ENCODE peak calls at places on chromosomes 5 and 9, in five cellular contexts. One of them, this sample, is unnamed.
A peak's percentile ranks its signal among the peaks of the same experiment; 100 is the strongest.

GRCh38 chr9:32345243-32345642 is 39.2 kb upstream of the ACO1 start:
- DNase-seq in MM.1S: no peak
- DNase-seq in PC-3: no peak
- DNase-seq in IMR-90: no peak
- DNase-seq in CD8-positive, alpha-beta T cell: no peak
- DNase-seq in this sample: no peak

GRCh38 chr9:84669293-84670105 is at the start of gene NTRK2:
- DNase-seq in MM.1S: peak; percentile 75
- DNase-seq in PC-3: no peak
- DNase-seq in IMR-90: peak; percentile 2
- DNase-seq in CD8-positive, alpha-beta T cell: no peak
- DNase-seq in this sample: peak; percentile 23

GRCh38 chr5:153584131-153584530 is 93.7 kb downstream of the GRIA1 start:
- DNase-seq in MM.1S: no peak
- DNase-seq in PC-3: no peak
- DNase-seq in IMR-90: no peak
- DNase-seq in CD8-positive, alpha-beta T cell: no peak
- DNase-seq in this sample: no peak

GRCh38 chr5:154189256-154189818 is 1.2 kb upstream of the GALNT10 start:
- DNase-seq in MM.1S: peak; percentile 49
- DNase-seq in PC-3: no peak
- DNase-seq in IMR-90: no peak
- DNase-seq in CD8-positive, alpha-beta T cell: no peak
- DNase-seq in this sample: no peak

GRCh38 chr5:140785905-140786686 is at the start of gene PCDHA1:
- DNase-seq in MM.1S: no peak
- DNase-seq in PC-3: no peak
- DNase-seq in IMR-90: no peak
- DNase-seq in CD8-positive, alpha-beta T cell: no peak
- DNase-seq in this sample: no peak

GRCh38 chr9:5455181-5455580 is 4.8 kb downstream of the CD274 start:
- DNase-seq in MM.1S: no peak
- DNase-seq in PC-3: peak; percentile 83
- DNase-seq in IMR-90: peak; percentile 83
- DNase-seq in CD8-positive, alpha-beta T cell: no peak
- DNase-seq in this sample: no peak

GRCh38 chr9:121354141-121354540 is 15.9 kb downstream of the STOM start:
- DNase-seq in MM.1S: no peak
- DNase-seq in PC-3: no peak
- DNase-seq in IMR-90: no peak
- DNase-seq in CD8-positive, alpha-beta T cell: no peak
- DNase-seq in this sample: no peak

GRCh38 chr9:19493174-19493811 is 84.5 kb downstream of the ACER2 start:
- DNase-seq in MM.1S: peak; percentile 19
- DNase-seq in PC-3: peak; percentile 69
- DNase-seq in IMR-90: peak; percentile 78
- DNase-seq in CD8-positive, alpha-beta T cell: peak; percentile 10
- DNase-seq in this sample: peak; percentile 63

GRCh38 chr9:98378206-98379193 is 123.1 kb upstream of the TBC1D2 start:
- DNase-seq in MM.1S: no peak
- DNase-seq in PC-3: no peak
- DNase-seq in IMR-90: peak; percentile 33
- DNase-seq in CD8-positive, alpha-beta T cell: no peak
- DNase-seq in this sample: no peak

GRCh38 chr9:127921592-127922120 is 4.8 kb upstream of the ST6GALNAC4 start:
- DNase-seq in MM.1S: peak; percentile 63
- DNase-seq in PC-3: peak; percentile 62
- DNase-seq in IMR-90: no peak
- DNase-seq in CD8-positive, alpha-beta T cell: peak; percentile 82
- DNase-seq in this sample: peak; percentile 54

GRCh38 chr5:73437126-73438047 is 11.2 kb downstream of the FOXD1 start:
- DNase-seq in MM.1S: peak; percentile 43
- DNase-seq in PC-3: peak; percentile 80
- DNase-seq in IMR-90: peak; percentile 67
- DNase-seq in CD8-positive, alpha-beta T cell: no peak
- DNase-seq in this sample: peak; percentile 78

GRCh38 chr5:66854429-66854828 is 258.2 kb downstream of the MAST4 start:
- DNase-seq in MM.1S: no peak
- DNase-seq in PC-3: no peak
- DNase-seq in IMR-90: no peak
- DNase-seq in CD8-positive, alpha-beta T cell: no peak
- DNase-seq in this sample: no peak

GRCh38 chr5:1744393-1745189 is 55.0 kb downstream of the MRPL36 start:
- DNase-seq in MM.1S: no peak
- DNase-seq in PC-3: no peak
- DNase-seq in IMR-90: no peak
- DNase-seq in CD8-positive, alpha-beta T cell: no peak
- DNase-seq in this sample: no peak

GRCh38 chr9:109846781-109847180 is 66.8 kb downstream of the PALM2AKAP2 start:
- DNase-seq in MM.1S: no peak
- DNase-seq in PC-3: no peak
- DNase-seq in IMR-90: no peak
- DNase-seq in CD8-positive, alpha-beta T cell: no peak
- DNase-seq in this sample: no peak

GRCh38 chr5:18195910-18196309 is 561.6 kb downstream of the TAF11L14 start:
- DNase-seq in MM.1S: no peak
- DNase-seq in PC-3: peak; percentile 66
- DNase-seq in IMR-90: no peak
- DNase-seq in CD8-positive, alpha-beta T cell: no peak
- DNase-seq in this sample: no peak

GRCh38 chr9:72856985-72857631 is 95.7 kb downstream of the ALDH1A1 start:
- DNase-seq in MM.1S: peak; percentile 72
- DNase-seq in PC-3: peak; percentile 65
- DNase-seq in IMR-90: peak; percentile 56
- DNase-seq in CD8-positive, alpha-beta T cell: no peak
- DNase-seq in this sample: no peak

GRCh38 chr5:10760976-10761841 is at the start of gene DAP:
- DNase-seq in MM.1S: peak; percentile 92
- DNase-seq in PC-3: peak; percentile 99
- DNase-seq in IMR-90: peak; percentile 88
- DNase-seq in CD8-positive, alpha-beta T cell: peak; percentile 87
- DNase-seq in this sample: peak; percentile 84

GRCh38 chr5:32232441-32233219 is 58.5 kb upstream of the GOLPH3 start:
- DNase-seq in MM.1S: peak; percentile 75
- DNase-seq in PC-3: peak; percentile 74
- DNase-seq in IMR-90: peak; percentile 63
- DNase-seq in CD8-positive, alpha-beta T cell: peak; percentile 61
- DNase-seq in this sample: peak; percentile 59

GRCh38 chr5:91535508-91535907 is 152.4 kb upstream of the ARRDC3 start:
- DNase-seq in MM.1S: no peak
- DNase-seq in PC-3: no peak
- DNase-seq in IMR-90: no peak
- DNase-seq in CD8-positive, alpha-beta T cell: no peak
- DNase-seq in this sample: no peak

GRCh38 chr5:158140120-158140778 is 281.3 kb upstream of the CLINT1 start:
- DNase-seq in MM.1S: no peak
- DNase-seq in PC-3: peak; percentile 32
- DNase-seq in IMR-90: no peak
- DNase-seq in CD8-positive, alpha-beta T cell: no peak
- DNase-seq in this sample: peak; percentile 72

GRCh38 chr9:89036862-89037261 is 45.6 kb downstream of the S1PR3 start:
- DNase-seq in MM.1S: no peak
- DNase-seq in PC-3: no peak
- DNase-seq in IMR-90: no peak
- DNase-seq in CD8-positive, alpha-beta T cell: no peak
- DNase-seq in this sample: no peak

GRCh38 chr9:36187414-36187813 is 3.3 kb upstream of the CLTA start:
- DNase-seq in MM.1S: peak; percentile 31
- DNase-seq in PC-3: no peak
- DNase-seq in IMR-90: peak; percentile 92
- DNase-seq in CD8-positive, alpha-beta T cell: no peak
- DNase-seq in this sample: peak; percentile 82

GRCh38 chr9:111743275-111743674 is 51.5 kb downstream of the SHOC1 start:
- DNase-seq in MM.1S: no peak
- DNase-seq in PC-3: peak; percentile 88
- DNase-seq in IMR-90: peak; percentile 86
- DNase-seq in CD8-positive, alpha-beta T cell: no peak
- DNase-seq in this sample: peak; percentile 77

GRCh38 chr5:173866249-173867172 is 21.6 kb upstream of the CPEB4 start:
- DNase-seq in MM.1S: no peak
- DNase-seq in PC-3: no peak
- DNase-seq in IMR-90: no peak
- DNase-seq in CD8-positive, alpha-beta T cell: no peak
- DNase-seq in this sample: no peak

GRCh38 chr5:34570721-34571379 is 85.3 kb upstream of the RAI14 start:
- DNase-seq in MM.1S: no peak
- DNase-seq in PC-3: no peak
- DNase-seq in IMR-90: peak; percentile 75
- DNase-seq in CD8-positive, alpha-beta T cell: no peak
- DNase-seq in this sample: peak; percentile 56

GRCh38 chr9:76657265-76657664 is 107.0 kb upstream of the PCA3 start:
- DNase-seq in MM.1S: no peak
- DNase-seq in PC-3: no peak
- DNase-seq in IMR-90: no peak
- DNase-seq in CD8-positive, alpha-beta T cell: no peak
- DNase-seq in this sample: no peak

GRCh38 chr5:102049517-102049916 is 246.6 kb downstream of the SLCO4C1 start:
- DNase-seq in MM.1S: peak; percentile 56
- DNase-seq in PC-3: no peak
- DNase-seq in IMR-90: no peak
- DNase-seq in CD8-positive, alpha-beta T cell: no peak
- DNase-seq in this sample: no peak

GRCh38 chr5:165333623-165334022 is 1828.2 kb downstream of the MAT2B start:
- DNase-seq in MM.1S: no peak
- DNase-seq in PC-3: no peak
- DNase-seq in IMR-90: no peak
- DNase-seq in CD8-positive, alpha-beta T cell: no peak
- DNase-seq in this sample: no peak

GRCh38 chr5:110086658-110087388 is 397.1 kb downstream of the MAN2A1 start:
- DNase-seq in MM.1S: no peak
- DNase-seq in PC-3: peak; percentile 51
- DNase-seq in IMR-90: peak; percentile 29
- DNase-seq in CD8-positive, alpha-beta T cell: no peak
- DNase-seq in this sample: peak; percentile 35

GRCh38 chr9:12266758-12267157 is 426.4 kb upstream of the TYRP1 start:
- DNase-seq in MM.1S: no peak
- DNase-seq in PC-3: no peak
- DNase-seq in IMR-90: no peak
- DNase-seq in CD8-positive, alpha-beta T cell: no peak
- DNase-seq in this sample: no peak

GRCh38 chr9:36928210-36928609 is 105.9 kb downstream of the PAX5 start:
- DNase-seq in MM.1S: no peak
- DNase-seq in PC-3: no peak
- DNase-seq in IMR-90: no peak
- DNase-seq in CD8-positive, alpha-beta T cell: no peak
- DNase-seq in this sample: no peak

GRCh38 chr9:90142580-90142979 is 500.0 kb downstream of the DIRAS2 start:
- DNase-seq in MM.1S: peak; percentile 67
- DNase-seq in PC-3: peak; percentile 52
- DNase-seq in IMR-90: peak; percentile 25
- DNase-seq in CD8-positive, alpha-beta T cell: peak; percentile 50
- DNase-seq in this sample: no peak

GRCh38 chr5:81334304-81335061 is 33.1 kb downstream of the ZCCHC9 start:
- DNase-seq in MM.1S: no peak
- DNase-seq in PC-3: no peak
- DNase-seq in IMR-90: no peak
- DNase-seq in CD8-positive, alpha-beta T cell: no peak
- DNase-seq in this sample: no peak

GRCh38 chr9:81669011-81669739 is 20.2 kb downstream of the TLE1 start:
- DNase-seq in MM.1S: no peak
- DNase-seq in PC-3: no peak
- DNase-seq in IMR-90: peak; percentile 54
- DNase-seq in CD8-positive, alpha-beta T cell: no peak
- DNase-seq in this sample: no peak

GRCh38 chr5:28301676-28302075 is 1263.3 kb upstream of the CDH9 start:
- DNase-seq in MM.1S: no peak
- DNase-seq in PC-3: peak; percentile 78
- DNase-seq in IMR-90: peak; percentile 0
- DNase-seq in CD8-positive, alpha-beta T cell: no peak
- DNase-seq in this sample: peak; percentile 68

DNA sequence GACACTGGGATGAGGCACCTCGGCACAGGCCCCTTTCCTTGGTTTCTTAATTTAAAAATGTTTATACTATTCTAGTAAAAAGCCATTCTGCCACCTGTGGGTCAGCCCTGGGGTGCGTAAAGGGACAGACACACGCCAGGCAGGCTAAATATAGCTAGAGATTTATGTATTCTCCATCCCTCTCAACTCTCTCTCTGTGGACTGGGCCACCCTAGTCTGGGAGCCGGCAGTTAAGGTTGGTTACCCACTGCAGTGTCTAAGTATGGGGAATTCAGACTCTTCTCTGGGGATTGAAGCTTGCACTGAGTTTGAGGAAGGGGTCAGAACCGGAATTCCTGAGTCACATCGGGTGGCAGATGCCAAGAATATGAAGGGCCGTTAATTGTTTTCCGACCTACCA is 1.9 kb downstream of the NEURL1B start:
- DNase-seq in MM.1S: no peak
- DNase-seq in PC-3: no peak
- DNase-seq in IMR-90: no peak
- DNase-seq in CD8-positive, alpha-beta T cell: no peak
- DNase-seq in this sample: no peak
- H3K4me3 ChIP-seq in MM.1S: no peak overlapping the region
- H3K4me3 ChIP-seq in PC-3: no peak overlapping the region
- H3K4me3 ChIP-seq in IMR-90: no peak overlapping the region
- H3K4me3 ChIP-seq in CD8-positive, alpha-beta T cell: no peak overlapping the region
- H3K4me3 ChIP-seq in this sample: no peak overlapping the region

GRCh38 chr5:38940230-38940858 is 94.5 kb downstream of the OSMR start:
- DNase-seq in MM.1S: no peak
- DNase-seq in PC-3: no peak
- DNase-seq in IMR-90: no peak
- DNase-seq in CD8-positive, alpha-beta T cell: no peak
- DNase-seq in this sample: no peak
- H3K36me3 ChIP-seq in MM.1S: peaks cover 11% of the 10 kb centered on the region
- H3K36me3 ChIP-seq in PC-3: peaks cover 36% of the 10 kb centered on the region
- H3K36me3 ChIP-seq in IMR-90: peaks cover 33% of the 10 kb centered on the region
- H3K36me3 ChIP-seq in CD8-positive, alpha-beta T cell: peaks cover 25% of the 10 kb centered on the region
- H3K36me3 ChIP-seq in this sample: peaks cover 44% of the 10 kb centered on the region

DNA sequence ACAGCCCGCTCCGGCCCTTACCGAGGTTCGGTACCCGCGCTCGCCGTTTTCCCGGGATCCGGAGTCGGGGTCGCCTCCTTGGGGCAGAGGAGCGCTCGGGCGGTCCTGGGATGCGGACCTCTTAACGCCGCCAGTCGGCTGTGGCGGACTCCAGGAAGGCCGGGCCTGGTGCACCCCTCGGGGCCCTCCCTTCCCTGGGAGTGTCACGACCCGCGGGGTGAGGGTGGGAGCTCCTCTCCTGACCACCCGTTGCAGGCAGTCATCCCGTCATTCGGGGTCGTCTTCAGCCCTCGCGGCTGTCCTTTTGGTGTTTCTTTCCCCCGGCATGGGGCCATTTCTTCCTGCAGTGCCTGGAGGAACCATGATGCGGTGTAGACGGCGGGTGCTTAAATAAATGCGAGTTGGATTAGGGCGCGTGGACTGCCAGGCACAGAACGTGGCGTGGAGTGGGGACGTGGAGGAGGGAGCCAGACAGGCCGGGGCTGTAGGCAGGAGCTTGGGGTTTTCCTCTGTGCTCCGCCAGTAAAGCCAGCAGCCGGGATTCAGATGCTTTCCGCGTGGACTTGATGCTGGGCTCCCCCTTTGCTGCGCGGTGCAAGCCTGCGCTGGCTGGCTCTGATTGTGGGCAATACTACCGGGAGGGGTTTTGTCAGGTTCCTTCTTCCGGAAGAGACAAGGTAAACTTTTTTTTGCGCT is 793 bp downstream of the KDM4C start:
- DNase-seq in MM.1S: no peak
- DNase-seq in PC-3: peak; percentile 8
- DNase-seq in IMR-90: peak; percentile 51
- DNase-seq in CD8-positive, alpha-beta T cell: peak; percentile 49
- DNase-seq in this sample: peak; percentile 12
- H3K4me3 ChIP-seq in MM.1S: peak overlapping the region; percentile 96
- H3K4me3 ChIP-seq in PC-3: peak overlapping the region; percentile 98
- H3K4me3 ChIP-seq in IMR-90: peak overlapping the region; percentile 57
- H3K4me3 ChIP-seq in CD8-positive, alpha-beta T cell: peak overlapping the region; percentile 80
- H3K4me3 ChIP-seq in this sample: peak overlapping the region; percentile 69

GRCh38 chr9:107330420-107330819 is 47.3 kb downstream of the RAD23B start:
- DNase-seq in MM.1S: no peak
- DNase-seq in PC-3: no peak
- DNase-seq in IMR-90: no peak
- DNase-seq in CD8-positive, alpha-beta T cell: no peak
- DNase-seq in this sample: no peak
- H3K36me3 ChIP-seq in MM.1S: peaks cover 15% of the 10 kb centered on the region
- H3K36me3 ChIP-seq in PC-3: peaks cover 60% of the 10 kb centered on the region
- H3K36me3 ChIP-seq in IMR-90: peaks cover 48% of the 10 kb centered on the region
- H3K36me3 ChIP-seq in CD8-positive, alpha-beta T cell: peaks cover 15% of the 10 kb centered on the region
- H3K36me3 ChIP-seq in this sample: peaks cover 77% of the 10 kb centered on the region

This sample was measured in MG63.